ENCODE peak calls at places on chromosomes 13 and 19, in six cellular contexts. X, S, E, D, O and Y are unnamed samples.

GRCh38 chr13:44155422-44156293 is 218.0 kb upstream of the SERP2 start:
- DNase-seq in X (peak), O (peak), E (peak), S (no peak), D (no peak), Y (peak)

GRCh38 chr13:108176685-108177274 is 38.6 kb downstream of the LIG4 start:
- DNase-seq in O (no peak), S (peak), E (no peak), D (peak), X (no peak), Y (no peak)

GRCh38 chr13:24684600-24684998 is 4.4 kb downstream of the ATP12A start:
- DNase-seq in S (no peak), E (no peak), X (no peak), O (no peak), D (no peak), Y (no peak)

GRCh38 chr13:106683179-106683578 is 115.2 kb upstream of the ARGLU1 start:
- DNase-seq in O (no peak), X (no peak), E (no peak), D (no peak), S (no peak), Y (no peak)

GRCh38 chr19:40542197-40542859 is 34.3 kb upstream of the SHKBP1 start:
- DNase-seq in S (no peak), E (no peak), D (no peak), X (peak), O (no peak), Y (peak)

GRCh38 chr13:80399340-80400163 is 58.6 kb upstream of the SPRY2 start:
- DNase-seq in D (peak), O (peak), X (no peak), S (no peak), E (no peak), Y (no peak)

GRCh38 chr13:79913141-79913827 is 427.6 kb downstream of the SPRY2 start:
- DNase-seq in X (no peak), O (no peak), E (no peak), D (no peak), S (no peak), Y (no peak)

GRCh38 chr13:103007427-103007762 is 58.8 kb downstream of the SLC10A2 start:
- DNase-seq in E (no peak), D (no peak), S (no peak), X (no peak), O (no peak), Y (no peak)

GRCh38 chr13:46341112-46341711 is 45.8 kb downstream of the RUBCNL start:
- DNase-seq in O (peak), E (peak), X (no peak), S (no peak), D (no peak), Y (no peak)

GRCh38 chr13:73223372-73223781 is 164.6 kb downstream of the KLF5 start:
- DNase-seq in O (peak), E (no peak), D (no peak), S (peak), X (no peak), Y (no peak)